ENCODE peak calls at places on chromosomes 3 and 15, in nine cellular contexts. T, Z, P, L, R, C, H, V and D are unnamed samples.

GRCh38 chr3:66885326-66886000 is 112.6 kb upstream of the KBTBD8 start:
- DNase-seq in T (no peak), Z (no peak), P (no peak), L (peak), R (no peak), C (peak), H (peak), V (no peak), D (no peak)

GRCh38 chr3:170189396-170190256 is 8.1 kb upstream of the PHC3 start:
- DNase-seq in T (no peak), Z (no peak), P (no peak), L (no peak), R (no peak), C (no peak), H (no peak), V (no peak), D (no peak)

GRCh38 chr3:144162042-144162441 is 190.4 kb downstream of the DIPK2A start:
- DNase-seq in T (no peak), Z (peak), P (no peak), L (peak), R (no peak), C (peak), H (peak), V (no peak), D (peak)

GRCh38 chr3:146796078-146796477 is 190.9 kb upstream of the PLSCR5 start:
- DNase-seq in T (no peak), Z (no peak), P (no peak), L (no peak), R (no peak), C (no peak), H (no peak), V (no peak), D (no peak)

GRCh38 chr3:49703443-49703927 is 14.1 kb downstream of the RNF123 start:
- DNase-seq in T (no peak), Z (peak), P (peak), L (no peak), R (peak), C (peak), H (peak), V (no peak), D (no peak)

GRCh38 chr15:43274136-43274535 is 7.4 kb upstream of the TGM5 start:
- DNase-seq in T (no peak), Z (no peak), P (no peak), L (no peak), R (no peak), C (no peak), H (peak), V (no peak), D (no peak)

GRCh38 chr3:47008258-47008671 is 28.8 kb downstream of the NBEAL2 start:
- DNase-seq in T (no peak), Z (no peak), P (no peak), L (no peak), R (no peak), C (no peak), H (no peak), V (no peak), D (no peak)

GRCh38 chr3:168341192-168341816 is 245.6 kb upstream of the GOLIM4 start:
- DNase-seq in T (no peak), Z (no peak), P (no peak), L (peak), R (no peak), C (peak), H (peak), V (no peak), D (peak)

GRCh38 chr15:49242820-49243219 is 72.8 kb downstream of the GALK2 start:
- DNase-seq in T (no peak), Z (no peak), P (no peak), L (peak), R (no peak), C (peak), H (peak), V (no peak), D (peak)

GRCh38 chr15:33279613-33280205 is 31.1 kb upstream of the RYR3 start:
- DNase-seq in T (no peak), Z (no peak), P (no peak), L (no peak), R (no peak), C (no peak), H (peak), V (no peak), D (no peak)

GRCh38 chr15:48681274-48681840 is 35.8 kb upstream of the FBN1 start:
- DNase-seq in T (no peak), Z (no peak), P (no peak), L (no peak), R (no peak), C (peak), H (no peak), V (no peak), D (no peak)